ENCODE peak calls at places on chromosomes 6 and 20, in six cellular contexts. D, I, S, V, J and M are unnamed samples.

GRCh38 chr6:122264557-122264956 is 134.9 kb upstream of the HSF2 start:
- DNase-seq in D (no peak), I (no peak), S (no peak), V (no peak), J (no peak), M (no peak)

GRCh38 chr6:14606353-14606752 is 488.8 kb downstream of the CD83 start:
- DNase-seq in D (no peak), I (no peak), S (no peak), V (no peak), J (no peak), M (no peak)

GRCh38 chr6:156701961-156702360 is 75.2 kb upstream of the ARID1B start:
- DNase-seq in D (no peak), I (no peak), S (no peak), V (no peak), J (no peak), M (no peak)

GRCh38 chr20:50569864-50570836 is 60.0 kb downstream of the PTPN1 start:
- DNase-seq in D (no peak), I (peak; percentile 64), S (no peak), V (peak; percentile 36), J (peak; percentile 57), M (peak; percentile 47)

GRCh38 chr6:114169763-114170162 is 173.1 kb downstream of the HS3ST5 start:
- DNase-seq in D (no peak), I (no peak), S (no peak), V (no peak), J (no peak), M (no peak)

GRCh38 chr6:4336084-4336483 is 200.7 kb upstream of the ECI2 start:
- DNase-seq in D (no peak), I (no peak), S (no peak), V (no peak), J (no peak), M (no peak)

GRCh38 chr6:36353411-36353915 is 16.8 kb upstream of the BNIP5 start:
- DNase-seq in D (no peak), I (peak; percentile 34), S (no peak), V (no peak), J (peak; percentile 52), M (no peak)

GRCh38 chr6:101633081-101633480 is 239.6 kb downstream of the GRIK2 start:
- DNase-seq in D (no peak), I (no peak), S (no peak), V (no peak), J (no peak), M (peak; percentile 71)

GRCh38 chr6:160520043-160520904 is 143.8 kb downstream of the LPA start:
- DNase-seq in D (peak; percentile 67), I (peak; percentile 29), S (peak; percentile 21), V (peak; percentile 24), J (peak; percentile 79), M (peak; percentile 6)

GRCh38 chr6:47195251-47195650 is 114.5 kb downstream of the TNFRSF21 start:
- DNase-seq in D (no peak), I (no peak), S (no peak), V (peak; percentile 24), J (no peak), M (no peak)

GRCh38 chr6:34586327-34587040 is 30.4 kb upstream of the SPDEF start:
- DNase-seq in D (no peak), I (no peak), S (peak; percentile 17), V (no peak), J (no peak), M (no peak)

GRCh38 chr6:105022416-105022815 is 65.5 kb downstream of the LIN28B start:
- DNase-seq in D (no peak), I (no peak), S (no peak), V (no peak), J (no peak), M (no peak)

GRCh38 chr6:128112494-128112893 is 211.6 kb upstream of the THEMIS start:
- DNase-seq in D (no peak), I (peak; percentile 17), S (no peak), V (no peak), J (no peak), M (no peak)

GRCh38 chr6:52050051-52050405 is 37.4 kb downstream of the PKHD1 start:
- DNase-seq in D (no peak), I (no peak), S (no peak), V (no peak), J (no peak), M (no peak)

GRCh38 chr6:11043961-11044711 is at the start of gene ELOVL2:
- DNase-seq in D (no peak), I (peak; percentile 28), S (peak; percentile 24), V (no peak), J (peak; percentile 74), M (no peak)

GRCh38 chr20:19070036-19070435 is 142.4 kb upstream of the SLC24A3 start:
- DNase-seq in D (no peak), I (no peak), S (no peak), V (no peak), J (no peak), M (no peak)

GRCh38 chr6:75524322-75524972 is 30.8 kb upstream of the FILIP1 start:
- DNase-seq in D (no peak), I (peak; percentile 98), S (no peak), V (peak; percentile 65), J (peak; percentile 79), M (no peak)

GRCh38 chr6:142952614-142953013 is 7.6 kb upstream of the HIVEP2 start:
- DNase-seq in D (no peak), I (no peak), S (no peak), V (no peak), J (no peak), M (no peak)

GRCh38 chr6:102944475-102944874 is 1551.0 kb downstream of the GRIK2 start:
- DNase-seq in D (no peak), I (no peak), S (no peak), V (no peak), J (no peak), M (no peak)

GRCh38 chr6:120122401-120122800 is 772.8 kb upstream of the MAN1A1 start:
- DNase-seq in D (no peak), I (no peak), S (no peak), V (no peak), J (no peak), M (no peak)

GRCh38 chr6:33208089-33208967 is at the start of gene RING1:
- DNase-seq in D (peak; percentile 77), I (peak; percentile 72), S (peak; percentile 75), V (no peak), J (peak; percentile 92), M (peak; percentile 77)

GRCh38 chr6:16754864-16755263 is 6.4 kb downstream of the ATXN1 start:
- DNase-seq in D (no peak), I (no peak), S (no peak), V (no peak), J (no peak), M (no peak)

GRCh38 chr6:21999012-21999528 is 297.8 kb downstream of the PRL start:
- DNase-seq in D (no peak), I (peak; percentile 84), S (peak; percentile 18), V (no peak), J (peak; percentile 58), M (peak; percentile 23)

GRCh38 chr6:139852484-139853140 is 478.2 kb upstream of the CITED2 start:
- DNase-seq in D (no peak), I (peak; percentile 88), S (no peak), V (no peak), J (peak; percentile 69), M (peak; percentile 65)

GRCh38 chr20:51861726-51862466 is 59.6 kb upstream of the SALL4 start:
- DNase-seq in D (no peak), I (no peak), S (no peak), V (no peak), J (no peak), M (no peak)

GRCh38 chr6:44664716-44665115 is 277.2 kb downstream of the CDC5L start:
- DNase-seq in D (no peak), I (peak; percentile 45), S (no peak), V (no peak), J (peak; percentile 49), M (no peak)

GRCh38 chr20:59805266-59805665 is 128.2 kb downstream of the SYCP2 start:
- DNase-seq in D (no peak), I (no peak), S (no peak), V (no peak), J (no peak), M (no peak)